ENCODE peak calls at places on chromosomes 1 and 21, in seven cellular contexts. One of them, this sample, is unnamed.

GRCh38 chr1:103576065-103576464 is 4.7 kb downstream of the AMY2B start:
- DNase-seq in A549: no peak
- DNase-seq in GM12878: no peak
- DNase-seq in IMR-90: peak; percentile 0
- DNase-seq in SK-N-SH: no peak
- DNase-seq in HepG2: no peak
- DNase-seq in K562: no peak
- DNase-seq in this sample: no peak

GRCh38 chr1:230794431-230794830 is 47.2 kb downstream of the CAPN9 start:
- DNase-seq in SK-N-SH: peak; percentile 39
- DNase-seq in GM12878: no peak
- DNase-seq in A549: no peak
- DNase-seq in HepG2: no peak
- DNase-seq in IMR-90: no peak
- DNase-seq in K562: no peak
- DNase-seq in this sample: no peak

GRCh38 chr1:206508956-206509355 is 1.6 kb downstream of the RASSF5 start:
- DNase-seq in GM12878: no peak
- DNase-seq in SK-N-SH: no peak
- DNase-seq in K562: no peak
- DNase-seq in A549: no peak
- DNase-seq in HepG2: no peak
- DNase-seq in IMR-90: peak; percentile 72
- DNase-seq in this sample: no peak

GRCh38 chr21:45265721-45266517 is 21.8 kb downstream of the POFUT2 start:
- DNase-seq in SK-N-SH: no peak
- DNase-seq in IMR-90: no peak
- DNase-seq in A549: no peak
- DNase-seq in HepG2: no peak
- DNase-seq in K562: no peak
- DNase-seq in GM12878: no peak
- DNase-seq in this sample: no peak

GRCh38 chr1:153907134-153907533 is 15.6 kb downstream of the GATAD2B start:
- DNase-seq in IMR-90: no peak
- DNase-seq in SK-N-SH: no peak
- DNase-seq in K562: no peak
- DNase-seq in GM12878: no peak
- DNase-seq in A549: no peak
- DNase-seq in HepG2: no peak
- DNase-seq in this sample: no peak

GRCh38 chr1:37629008-37629407 is 5.7 kb downstream of the RSPO1 start:
- DNase-seq in HepG2: no peak
- DNase-seq in A549: no peak
- DNase-seq in IMR-90: no peak
- DNase-seq in GM12878: no peak
- DNase-seq in SK-N-SH: no peak
- DNase-seq in K562: no peak
- DNase-seq in this sample: no peak

GRCh38 chr21:45443595-45444181 is 38.7 kb downstream of the COL18A1 start:
- DNase-seq in IMR-90: no peak
- DNase-seq in HepG2: no peak
- DNase-seq in GM12878: no peak
- DNase-seq in SK-N-SH: no peak
- DNase-seq in A549: no peak
- DNase-seq in K562: no peak
- DNase-seq in this sample: no peak

GRCh38 chr1:161890574-161890973 is 124.5 kb downstream of the ATF6 start:
- DNase-seq in GM12878: no peak
- DNase-seq in A549: no peak
- DNase-seq in K562: no peak
- DNase-seq in IMR-90: no peak
- DNase-seq in SK-N-SH: no peak
- DNase-seq in HepG2: no peak
- DNase-seq in this sample: no peak

GRCh38 chr1:210438928-210439841 is 110.5 kb downstream of the HHAT start:
- DNase-seq in SK-N-SH: no peak
- DNase-seq in A549: no peak
- DNase-seq in HepG2: no peak
- DNase-seq in GM12878: no peak
- DNase-seq in IMR-90: peak; percentile 98
- DNase-seq in K562: no peak
- DNase-seq in this sample: no peak

GRCh38 chr1:101567582-101568189 is 330.9 kb downstream of the S1PR1 start:
- DNase-seq in IMR-90: peak; percentile 11
- DNase-seq in K562: peak; percentile 21
- DNase-seq in GM12878: no peak
- DNase-seq in A549: peak; percentile 1
- DNase-seq in SK-N-SH: peak; percentile 47
- DNase-seq in HepG2: peak; percentile 3
- DNase-seq in this sample: no peak

GRCh38 chr1:76035053-76035452 is 39.5 kb upstream of the ST6GALNAC3 start:
- DNase-seq in K562: no peak
- DNase-seq in SK-N-SH: peak; percentile 19
- DNase-seq in GM12878: no peak
- DNase-seq in HepG2: peak; percentile 3
- DNase-seq in IMR-90: peak; percentile 4
- DNase-seq in A549: no peak
- DNase-seq in this sample: no peak

DNA sequence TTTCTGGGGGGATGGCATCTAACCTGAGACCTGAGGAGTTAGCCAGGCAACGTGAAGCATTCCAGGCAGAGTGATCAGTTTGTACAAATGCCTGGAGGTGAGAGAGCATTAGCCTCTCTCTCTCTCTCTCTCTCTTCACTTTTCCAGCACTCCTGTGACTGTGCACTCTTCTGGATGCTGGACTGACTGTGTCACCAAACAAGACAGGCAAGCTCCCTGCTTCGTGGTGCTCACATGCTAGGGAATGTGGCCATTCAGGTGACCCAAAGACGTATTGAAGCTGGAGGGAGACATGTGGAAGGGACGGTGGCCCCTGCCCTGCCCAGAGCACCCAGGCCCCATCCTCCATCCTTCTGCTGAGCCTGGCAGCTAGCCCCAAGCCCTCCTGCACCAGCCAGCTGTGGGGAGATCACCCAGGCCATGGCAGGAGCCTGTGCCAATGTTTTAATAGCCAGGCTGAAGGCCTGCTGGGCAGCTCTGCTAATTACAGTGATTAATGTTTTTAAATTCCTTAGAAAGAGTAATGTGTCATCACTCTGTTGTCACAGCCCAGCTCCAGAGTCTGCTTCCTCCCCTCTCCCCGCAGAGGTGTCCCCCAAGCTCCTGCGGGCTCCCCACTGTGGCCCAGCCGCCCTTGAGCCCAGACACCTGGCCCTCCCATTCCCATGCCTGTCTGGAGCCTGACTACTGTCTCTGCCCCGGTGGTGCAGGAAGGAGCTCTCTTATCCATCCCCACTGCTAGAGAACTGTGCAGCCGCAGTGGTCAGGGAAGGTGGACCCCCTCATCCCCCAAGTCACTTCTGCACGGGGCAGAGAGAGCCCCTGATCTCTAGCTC is 48.9 kb downstream of the UBIAD1 start:
- DNase-seq in A549: no peak
- DNase-seq in SK-N-SH: peak; percentile 64
- DNase-seq in GM12878: no peak
- DNase-seq in IMR-90: no peak
- DNase-seq in K562: no peak
- DNase-seq in HepG2: no peak
- DNase-seq in this sample: no peak
- TF ChIP-seq RFX5 in A549: no peak
- TF ChIP-seq RFX5 in SK-N-SH: no peak
- TF ChIP-seq RFX5 in GM12878: no peak
- TF ChIP-seq RFX5 in IMR-90: no peak
- TF ChIP-seq RFX5 in K562: no peak
- TF ChIP-seq RFX5 in HepG2: no peak
- TF ChIP-seq RFX5 in this sample: no peak

GRCh38 chr1:241972703-241973375 is 15.3 kb downstream of the BECN2 start:
- DNase-seq in A549: no peak
- DNase-seq in SK-N-SH: peak; percentile 64
- DNase-seq in IMR-90: no peak
- DNase-seq in K562: no peak
- DNase-seq in HepG2: peak; percentile 28
- DNase-seq in GM12878: no peak
- DNase-seq in this sample: no peak
- TF ChIP-seq RFX5 in A549: no peak
- TF ChIP-seq RFX5 in SK-N-SH: no peak
- TF ChIP-seq RFX5 in IMR-90: no peak
- TF ChIP-seq RFX5 in K562: no peak
- TF ChIP-seq RFX5 in HepG2: no peak
- TF ChIP-seq RFX5 in GM12878: no peak
- TF ChIP-seq RFX5 in this sample: no peak

GRCh38 chr1:47317841-47318240 is 3.9 kb upstream of the STIL start:
- DNase-seq in IMR-90: peak; percentile 96
- DNase-seq in SK-N-SH: no peak
- DNase-seq in GM12878: no peak
- DNase-seq in HepG2: no peak
- DNase-seq in A549: no peak
- DNase-seq in K562: no peak
- DNase-seq in this sample: no peak
- TF ChIP-seq RFX5 in IMR-90: no peak
- TF ChIP-seq RFX5 in SK-N-SH: no peak
- TF ChIP-seq RFX5 in GM12878: no peak
- TF ChIP-seq RFX5 in HepG2: no peak
- TF ChIP-seq RFX5 in A549: no peak
- TF ChIP-seq RFX5 in K562: no peak
- TF ChIP-seq RFX5 in this sample: no peak

GRCh38 chr1:98870959-98871903 is 133.4 kb downstream of the PLPPR5 start:
- DNase-seq in A549: no peak
- DNase-seq in K562: no peak
- DNase-seq in SK-N-SH: peak; percentile 11
- DNase-seq in IMR-90: no peak
- DNase-seq in HepG2: no peak
- DNase-seq in GM12878: peak; percentile 73
- DNase-seq in this sample: no peak
- TF ChIP-seq RFX5 in A549: no peak
- TF ChIP-seq RFX5 in K562: no peak
- TF ChIP-seq RFX5 in SK-N-SH: no peak
- TF ChIP-seq RFX5 in IMR-90: no peak
- TF ChIP-seq RFX5 in HepG2: no peak
- TF ChIP-seq RFX5 in GM12878: no peak
- TF ChIP-seq RFX5 in this sample: no peak

DNA sequence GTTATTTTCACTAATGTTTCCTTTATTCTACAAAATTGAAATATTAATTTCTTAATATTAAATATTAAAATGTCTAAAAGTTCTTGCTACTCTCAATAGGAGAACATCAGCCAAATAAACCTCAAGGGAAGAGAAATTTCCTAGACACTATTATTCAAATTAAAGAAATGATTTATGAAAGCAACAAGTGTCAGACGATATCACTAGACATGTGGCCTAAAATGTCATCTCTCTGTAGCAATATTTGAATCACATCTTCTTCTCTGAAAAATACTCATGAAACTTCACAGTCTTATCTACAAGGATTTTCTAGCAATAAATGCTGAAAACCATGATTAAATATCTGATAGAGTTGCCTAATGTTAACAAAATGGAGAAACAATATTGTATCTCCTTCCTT is 2.5 kb upstream of the SERBP1 start:
- DNase-seq in IMR-90: no peak
- DNase-seq in K562: no peak
- DNase-seq in SK-N-SH: no peak
- DNase-seq in A549: no peak
- DNase-seq in GM12878: no peak
- DNase-seq in HepG2: no peak
- DNase-seq in this sample: no peak
- TF ChIP-seq RFX5 in IMR-90: no peak
- TF ChIP-seq RFX5 in K562: no peak
- TF ChIP-seq RFX5 in SK-N-SH: no peak
- TF ChIP-seq RFX5 in A549: no peak
- TF ChIP-seq RFX5 in GM12878: no peak
- TF ChIP-seq RFX5 in HepG2: no peak
- TF ChIP-seq RFX5 in this sample: no peak

GRCh38 chr1:29632436-29633270 is 396.3 kb downstream of the PTPRU start:
- DNase-seq in SK-N-SH: peak; percentile 46
- DNase-seq in GM12878: no peak
- DNase-seq in IMR-90: peak; percentile 33
- DNase-seq in K562: no peak
- DNase-seq in A549: no peak
- DNase-seq in HepG2: no peak
- DNase-seq in this sample: no peak
- TF ChIP-seq RFX5 in SK-N-SH: no peak
- TF ChIP-seq RFX5 in GM12878: no peak
- TF ChIP-seq RFX5 in IMR-90: no peak
- TF ChIP-seq RFX5 in K562: no peak
- TF ChIP-seq RFX5 in A549: no peak
- TF ChIP-seq RFX5 in HepG2: no peak
- TF ChIP-seq RFX5 in this sample: no peak

DNA sequence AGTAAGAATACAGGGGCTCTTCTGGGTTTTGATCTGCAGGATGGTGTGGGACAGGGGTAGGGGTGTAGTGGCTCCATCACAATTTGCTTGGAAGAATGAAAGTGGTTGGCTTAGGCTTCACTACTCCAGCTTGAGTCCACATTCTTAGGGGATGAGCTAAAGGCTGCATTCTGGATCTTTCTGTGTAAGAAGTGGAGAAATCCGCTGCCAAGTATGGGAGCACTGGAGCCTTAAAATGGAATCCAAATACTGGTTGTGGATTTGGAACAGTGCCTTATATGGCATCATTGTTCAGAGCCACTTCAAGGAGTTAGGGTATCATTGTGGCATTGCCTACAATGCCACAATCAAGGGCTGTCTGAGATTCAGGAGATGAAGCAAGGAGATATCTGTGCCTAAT is 187.1 kb downstream of the LMO4 start:
- DNase-seq in GM12878: no peak
- DNase-seq in A549: no peak
- DNase-seq in SK-N-SH: no peak
- DNase-seq in K562: no peak
- DNase-seq in IMR-90: peak; percentile 65
- DNase-seq in HepG2: no peak
- DNase-seq in this sample: no peak
- TF ChIP-seq RFX5 in GM12878: no peak
- TF ChIP-seq RFX5 in A549: no peak
- TF ChIP-seq RFX5 in SK-N-SH: no peak
- TF ChIP-seq RFX5 in K562: no peak
- TF ChIP-seq RFX5 in IMR-90: no peak
- TF ChIP-seq RFX5 in HepG2: no peak
- TF ChIP-seq RFX5 in this sample: no peak